ENCODE peak calls at places on chromosomes 3 and 15, in nine cellular contexts. D is T-helper 17 cell, F is NCI-H226, L is HepG2, S is H1, Y is prostate gland, A is BE2C, P is H54, B is NCI-H1436. K is an unnamed sample.

GRCh38 chr3:175312766-175313165 is 453.6 kb downstream of the NAALADL2 start:
- DNase-seq in D (no peak), F (no peak), S (no peak), B (no peak), Y (no peak), P (no peak), L (no peak), A (no peak), K (no peak)

GRCh38 chr3:25594007-25594502 is 70.7 kb downstream of the TOP2B start:
- DNase-seq in L (peak), A (no peak), F (peak), B (no peak), S (no peak), D (no peak), Y (no peak), P (no peak), K (no peak)

GRCh38 chr3:179973024-179973423 is 63.7 kb downstream of the PEX5L start:
- DNase-seq in B (no peak), S (no peak), F (no peak), D (no peak), A (no peak), P (no peak), Y (no peak), L (no peak), K (no peak)

GRCh38 chr3:72903004-72903403 is 15.2 kb downstream of the GXYLT2 start:
- DNase-seq in P (peak), B (no peak), S (no peak), L (peak), A (no peak), Y (no peak), D (no peak), F (peak), K (no peak)

GRCh38 chr3:189160519-189161309 is 11.1 kb upstream of the TPRG1 start:
- DNase-seq in B (no peak), P (no peak), D (no peak), F (no peak), S (no peak), L (no peak), A (no peak), Y (no peak), K (no peak)

GRCh38 chr3:55426486-55426885 is 60.6 kb downstream of the WNT5A start:
- DNase-seq in A (no peak), B (no peak), L (no peak), D (no peak), P (no peak), Y (no peak), S (no peak), F (no peak), K (no peak)

GRCh38 chr3:37768107-37768809 is 93.4 kb upstream of the CTDSPL start:
- DNase-seq in S (no peak), B (no peak), A (no peak), F (no peak), D (no peak), Y (no peak), L (peak), P (no peak), K (no peak)

GRCh38 chr3:187025254-187025655 is 94.9 kb downstream of the ST6GAL1 start:
- DNase-seq in S (no peak), A (no peak), L (no peak), D (no peak), Y (no peak), P (no peak), B (no peak), F (no peak), K (no peak)

GRCh38 chr15:34084086-34084485 is 17.6 kb downstream of the EMC7 start:
- DNase-seq in Y (peak), S (no peak), B (no peak), F (peak), P (peak), L (no peak), A (no peak), D (no peak), K (no peak)

GRCh38 chr3:23863060-23863459 is 53.7 kb downstream of the NKIRAS1 start:
- DNase-seq in A (no peak), F (no peak), D (no peak), P (no peak), Y (no peak), L (no peak), B (no peak), S (no peak), K (no peak)

GRCh38 chr3:129591932-129592331 is 14.5 kb downstream of the PLXND1 start:
- DNase-seq in B (no peak), Y (no peak), F (no peak), A (no peak), L (no peak), P (no peak), D (no peak), S (no peak), K (no peak)

GRCh38 chr15:68699124-68699880 is 120.5 kb downstream of the CORO2B start:
- DNase-seq in Y (no peak), L (no peak), D (no peak), B (no peak), P (no peak), F (no peak), S (no peak), A (peak), K (no peak)

GRCh38 chr3:138950006-138950644 is 3.1 kb downstream of the FOXL2NB start:
- DNase-seq in A (peak), D (no peak), Y (no peak), B (no peak), L (no peak), F (no peak), P (no peak), S (no peak), K (no peak)

GRCh38 chr3:11559816-11560633 is 83.7 kb downstream of the VGLL4 start:
- DNase-seq in P (no peak), A (no peak), B (no peak), F (no peak), D (no peak), S (no peak), L (no peak), Y (no peak), K (no peak)

GRCh38 chr3:186788482-186789370 is 5.3 kb downstream of the EIF4A2 start:
- DNase-seq in F (no peak), Y (no peak), A (no peak), B (no peak), S (no peak), P (no peak), D (no peak), L (no peak), K (no peak)

GRCh38 chr15:26848498-26848897 is 18.4 kb upstream of the GABRA5 start:
- DNase-seq in B (no peak), Y (no peak), L (no peak), A (no peak), F (no peak), D (no peak), P (no peak), S (no peak), K (no peak)

GRCh38 chr3:170867552-170867951 is 2.4 kb downstream of the RPL22L1 start:
- DNase-seq in B (no peak), F (no peak), S (no peak), Y (peak), A (no peak), P (no peak), D (no peak), L (no peak), K (no peak)

GRCh38 chr3:4514321-4514720 is 21.2 kb downstream of the ITPR1 start:
- DNase-seq in L (no peak), B (no peak), A (peak), F (no peak), S (no peak), P (no peak), Y (no peak), D (no peak), K (no peak)

GRCh38 chr3:14403636-14404395 is 1.4 kb downstream of the SLC6A6 start:
- DNase-seq in Y (no peak), P (no peak), D (no peak), S (no peak), A (no peak), F (no peak), B (no peak), L (peak), K (no peak)

GRCh38 chr3:175535351-175535750 is 676.2 kb downstream of the NAALADL2 start:
- DNase-seq in Y (no peak), F (no peak), B (no peak), A (no peak), S (no peak), L (no peak), D (no peak), P (no peak), K (no peak)

GRCh38 chr3:61646851-61647525 is 85.6 kb downstream of the PTPRG start:
- DNase-seq in F (no peak), P (no peak), S (no peak), L (no peak), B (no peak), D (no peak), A (no peak), Y (no peak), K (no peak)

GRCh38 chr15:98126326-98127090 is 166.0 kb downstream of the ARRDC4 start:
- DNase-seq in P (no peak), B (no peak), Y (no peak), D (no peak), A (no peak), L (no peak), S (no peak), F (no peak), K (no peak)

GRCh38 chr15:46768287-46768686 is 949.0 kb upstream of the SEMA6D start:
- DNase-seq in F (no peak), L (no peak), A (no peak), B (no peak), Y (no peak), P (no peak), S (no peak), D (no peak), K (no peak)

K was measured in effector memory CD4-positive, alpha-beta T cell.